ENCODE peak calls at places on chromosomes 11 and 22, in eight cellular contexts. D, R, Z, B, M, K, W and S are unnamed samples.

GRCh38 chr11:64074239-64074638 is 38.5 kb downstream of the FLRT1 start:
- DNase-seq in W (no peak), R (no peak), B (no peak), K (no peak), Z (peak), D (no peak), M (no peak), S (peak)

GRCh38 chr11:128963744-128964340 is 21.2 kb upstream of the TP53AIP1 start:
- DNase-seq in M (no peak), R (no peak), B (no peak), D (no peak), Z (peak), W (no peak), K (no peak), S (peak)

GRCh38 chr11:13917269-13917668 is 45.3 kb upstream of the SPON1 start:
- DNase-seq in M (no peak), B (no peak), W (no peak), R (no peak), D (no peak), Z (no peak), K (no peak), S (no peak)

GRCh38 chr22:36356708-36357694 is 30.8 kb downstream of the MYH9 start:
- DNase-seq in W (no peak), M (no peak), R (no peak), K (no peak), D (no peak), Z (no peak), B (no peak), S (no peak)

GRCh38 chr11:94623120-94623735 is 56.1 kb downstream of the PIWIL4 start:
- DNase-seq in W (peak), M (no peak), K (peak), R (no peak), B (peak), Z (peak), D (peak), S (peak)

GRCh38 chr11:70384486-70385152 is 13.7 kb upstream of the CTTN start:
- DNase-seq in W (no peak), Z (no peak), B (no peak), D (no peak), R (no peak), M (no peak), K (no peak), S (no peak)

GRCh38 chr11:122714484-122714883 is 59.0 kb downstream of the UBASH3B start:
- DNase-seq in M (no peak), Z (no peak), K (no peak), R (no peak), B (no peak), D (peak), W (no peak), S (no peak)

GRCh38 chr11:46658259-46658658 is 40.9 kb downstream of the ATG13 start:
- DNase-seq in W (no peak), M (peak), D (no peak), B (no peak), R (no peak), K (no peak), Z (peak), S (peak)

GRCh38 chr11:1083621-1084551 is 9.2 kb downstream of the MUC2 start:
- DNase-seq in B (peak), K (no peak), M (peak), R (no peak), W (no peak), D (no peak), Z (no peak), S (no peak)

GRCh38 chr11:9459573-9460321 is 1.1 kb upstream of the ZNF143 start:
- DNase-seq in D (peak), M (peak), R (no peak), Z (peak), B (no peak), K (peak), W (no peak), S (peak)

GRCh38 chr11:46367244-46367915 is 14.1 kb upstream of the MDK start:
- DNase-seq in D (peak), Z (peak), B (peak), R (peak), K (no peak), M (no peak), W (peak), S (no peak)

GRCh38 chr11:108927791-108928545 is 263.1 kb downstream of the DDX10 start:
- DNase-seq in B (no peak), M (no peak), K (no peak), R (no peak), Z (no peak), W (no peak), D (no peak), S (no peak)

GRCh38 chr11:11316651-11317050 is 36.4 kb downstream of the CSNK2A3 start:
- DNase-seq in R (no peak), W (no peak), K (no peak), D (no peak), B (no peak), M (no peak), Z (no peak), S (no peak)

GRCh38 chr11:75350743-75351540 is 519 bp downstream of the ARRB1 start:
- DNase-seq in Z (no peak), R (no peak), K (no peak), D (peak), M (peak), W (no peak), B (peak), S (no peak)

GRCh38 chr22:19849800-19850481 is 4.7 kb downstream of the GNB1L start:
- DNase-seq in Z (no peak), D (no peak), B (no peak), R (no peak), W (no peak), K (no peak), M (no peak), S (no peak)

GRCh38 chr11:6618117-6619020 is 853 bp downstream of the TPP1 start:
- DNase-seq in Z (peak), B (no peak), D (peak), K (peak), R (no peak), M (peak), W (peak), S (peak)

GRCh38 chr11:65503923-65504670 is 5.3 kb downstream of the MALAT1 start:
- DNase-seq in R (no peak), B (no peak), Z (peak), D (peak), K (no peak), W (no peak), M (no peak), S (no peak)

GRCh38 chr11:129815596-129816461 is at the start of gene TMEM45B:
- DNase-seq in Z (no peak), R (no peak), K (no peak), D (no peak), W (no peak), M (no peak), B (peak), S (no peak)

GRCh38 chr11:77214557-77214956 is 86.5 kb downstream of the MYO7A start:
- DNase-seq in W (no peak), B (no peak), K (no peak), R (peak), D (no peak), M (no peak), Z (no peak), S (no peak)

GRCh38 chr11:4095509-4096230 is 1.1 kb downstream of the RRM1 start:
- DNase-seq in B (no peak), M (no peak), K (no peak), D (no peak), R (no peak), W (no peak), Z (peak), S (peak)

GRCh38 chr22:50531546-50532352 is 1.9 kb upstream of the TYMP start:
- DNase-seq in Z (peak), M (peak), R (peak), B (peak), W (no peak), D (peak), K (peak), S (peak)

GRCh38 chr22:44092636-44093220 is 68.6 kb downstream of the PARVB start:
- DNase-seq in R (no peak), K (no peak), W (no peak), B (no peak), M (no peak), D (no peak), Z (no peak), S (no peak)

GRCh38 chr22:49964493-49965290 is 4.1 kb downstream of the PIM3 start:
- DNase-seq in M (peak), W (no peak), R (no peak), B (no peak), Z (no peak), K (no peak), D (peak), S (no peak)

GRCh38 chr22:32202539-32203180 is 2.2 kb downstream of the RFPL2 start:
- DNase-seq in K (no peak), D (no peak), W (no peak), R (no peak), M (no peak), Z (peak), B (peak), S (peak)

GRCh38 chr11:126484266-126484665 is 128.8 kb downstream of the ST3GAL4 start:
- DNase-seq in M (no peak), B (no peak), W (no peak), K (no peak), Z (peak), R (no peak), D (no peak), S (peak)

GRCh38 chr11:73838443-73839122 is 38.1 kb downstream of the COA4 start:
- DNase-seq in R (no peak), Z (peak), B (no peak), M (no peak), K (no peak), W (no peak), D (no peak), S (peak)

GRCh38 chr22:43343262-43343988 is at the start of gene SCUBE1:
- DNase-seq in D (peak), Z (peak), R (peak), B (peak), W (no peak), K (no peak), M (peak), S (peak)

GRCh38 chr11:10792385-10793068 is 16.2 kb downstream of the EIF4G2 start:
- DNase-seq in Z (peak), D (peak), R (peak), M (peak), W (peak), K (peak), B (peak), S (peak)

GRCh38 chr11:132022718-132023117 is 652.3 kb downstream of the NTM start:
- DNase-seq in B (no peak), W (no peak), Z (peak), R (no peak), D (no peak), K (no peak), M (no peak), S (peak)

GRCh38 chr11:83852775-83853442 is 566.7 kb upstream of the CCDC90B start:
- DNase-seq in K (no peak), W (no peak), M (no peak), D (no peak), R (no peak), Z (no peak), B (no peak), S (no peak)

GRCh38 chr11:20966489-20966888 is 297.1 kb downstream of the NELL1 start:
- DNase-seq in R (no peak), M (no peak), W (no peak), K (no peak), D (no peak), Z (no peak), B (peak), S (no peak)

GRCh38 chr22:50274311-50274710 is 4.1 kb upstream of the MAPK11 start:
- DNase-seq in B (no peak), W (peak), K (no peak), Z (peak), M (no peak), R (no peak), D (peak), S (peak)

GRCh38 chr11:76801736-76802135 is 18.6 kb downstream of the TSKU start:
- DNase-seq in Z (no peak), W (no peak), R (no peak), M (no peak), D (no peak), K (no peak), B (no peak), S (no peak)

GRCh38 chr11:1422481-1422880 is 32.7 kb downstream of the BRSK2 start:
- DNase-seq in B (peak), Z (no peak), R (no peak), D (no peak), M (no peak), K (no peak), W (no peak), S (no peak)

GRCh38 chr11:33445761-33446161 is 188.6 kb downstream of the HIPK3 start:
- DNase-seq in D (no peak), K (no peak), M (no peak), Z (no peak), W (no peak), R (no peak), B (no peak), S (no peak)

GRCh38 chr11:92411431-92411830 is 186.8 kb downstream of the FAT3 start:
- DNase-seq in W (no peak), B (no peak), R (no peak), D (no peak), K (no peak), M (no peak), Z (no peak), S (no peak)

GRCh38 chr11:84313830-84314359 is 1027.7 kb upstream of the CCDC90B start:
- DNase-seq in Z (no peak), M (no peak), R (no peak), B (no peak), D (no peak), W (no peak), K (no peak), S (no peak)

GRCh38 chr22:19941365-19942070 is at the start of the genes COMT and TXNRD2:
- DNase-seq in M (peak), W (peak), Z (peak), K (peak), B (peak), D (peak), R (peak), S (peak)

GRCh38 chr11:3994030-3994640 is 100.5 kb upstream of the RRM1 start:
- DNase-seq in Z (no peak), B (no peak), R (no peak), D (no peak), M (no peak), W (no peak), K (no peak), S (peak)

GRCh38 chr22:37045958-37046357 is 5.6 kb upstream of the KCTD17 start:
- DNase-seq in D (no peak), W (no peak), M (no peak), K (no peak), B (no peak), R (no peak), Z (peak), S (peak)